ENCODE peak calls at places on chromosomes 1 and 21, in eight cellular contexts. A is dorsolateral prefrontal cortex, G is GM04504, K is body of pancreas, H is NCI-H2081, L is left colon, B is Right ventricle myocardium superior, U is NCI-H1105 treated with DMSO at 0.1 percent for 48 hours. Q is an unnamed sample.

GRCh38 chr21:32562426-32562825 is 22.9 kb downstream of the TCP10L start:
- DNase-seq in A (no peak), G (peak; percentile 80), K (no peak), H (no peak), L (peak; percentile 19), B (no peak), U (no peak), Q (peak; percentile 49)

GRCh38 chr1:35047188-35047858 is 15.6 kb upstream of the ZMYM6 start:
- DNase-seq in A (no peak), G (peak; percentile 92), K (no peak), H (no peak), L (no peak), B (no peak), U (no peak), Q (peak; percentile 95)

GRCh38 chr1:99457381-99458165 is 188.3 kb upstream of the PALMD start:
- DNase-seq in A (no peak), G (peak; percentile 67), K (no peak), H (no peak), L (no peak), B (no peak), U (no peak), Q (no peak)

GRCh38 chr21:33232640-33233039 is 2.9 kb downstream of the IFNAR2 start:
- DNase-seq in A (no peak), G (no peak), K (no peak), H (no peak), L (no peak), B (no peak), U (no peak), Q (no peak)

GRCh38 chr1:171663036-171663853 is 10.8 kb upstream of the MYOC start:
- DNase-seq in A (no peak), G (no peak), K (no peak), H (no peak), L (no peak), B (no peak), U (no peak), Q (no peak)

GRCh38 chr1:172585861-172586260 is 52.9 kb downstream of the SUCO start:
- DNase-seq in A (no peak), G (no peak), K (no peak), H (no peak), L (no peak), B (no peak), U (no peak), Q (no peak)

GRCh38 chr1:208933984-208934525 is 649.5 kb upstream of the CAMK1G start:
- DNase-seq in A (no peak), G (no peak), K (no peak), H (no peak), L (no peak), B (no peak), U (no peak), Q (no peak)

GRCh38 chr1:206796984-206797402 is 24.7 kb upstream of the IL10 start:
- DNase-seq in A (no peak), G (no peak), K (peak; percentile 30), H (no peak), L (no peak), B (no peak), U (no peak), Q (no peak)

GRCh38 chr1:79042117-79042516 is 35.6 kb upstream of the ADGRL4 start:
- DNase-seq in A (no peak), G (no peak), K (no peak), H (no peak), L (no peak), B (no peak), U (no peak), Q (no peak)

GRCh38 chr1:234969011-234969441 is 159.6 kb downstream of the TOMM20 start:
- DNase-seq in A (no peak), G (no peak), K (no peak), H (no peak), L (no peak), B (no peak), U (no peak), Q (no peak)

GRCh38 chr21:29025328-29025713 is 853 bp downstream of the USP16 start:
- DNase-seq in A (no peak), G (no peak), K (no peak), H (no peak), L (no peak), B (no peak), U (no peak), Q (no peak)